ENCODE peak calls at places on chromosomes 3 and 15, in seven cellular contexts. G, F, P, A, I, O and K are unnamed samples.
A peak's percentile ranks its signal among the peaks of the same experiment; 100 is the strongest.

GRCh38 chr3:195208183-195208582 is 62.8 kb downstream of the XXYLT1 start:
- DNase-seq in G (no peak), F (no peak), P (no peak), A (no peak), I (no peak), O (no peak), K (no peak)

GRCh38 chr3:159844383-159844730 is 144.3 kb upstream of the IL12A start:
- DNase-seq in G (no peak), F (no peak), P (no peak), A (no peak), I (no peak), O (no peak), K (no peak)

GRCh38 chr15:85335193-85335939 is 45.0 kb upstream of the AKAP13 start:
- DNase-seq in G (no peak), F (no peak), P (no peak), A (no peak), I (no peak), O (no peak), K (no peak)

GRCh38 chr3:57179580-57180410 is 14.6 kb upstream of the IL17RD start:
- DNase-seq in G (no peak), F (peak; percentile 45), P (no peak), A (no peak), I (no peak), O (no peak), K (no peak)

GRCh38 chr3:170632780-170633179 is 46.9 kb upstream of the SLC7A14 start:
- DNase-seq in G (peak; percentile 21), F (peak; percentile 45), P (no peak), A (no peak), I (no peak), O (no peak), K (no peak)

GRCh38 chr3:21417991-21418390 is 333.0 kb downstream of the ZNF385D start:
- DNase-seq in G (no peak), F (peak; percentile 43), P (no peak), A (no peak), I (no peak), O (no peak), K (no peak)

GRCh38 chr15:43370310-43370974 is 401 bp downstream of the ZSCAN29 start:
- DNase-seq in G (no peak), F (peak; percentile 36), P (no peak), A (peak; percentile 11), I (no peak), O (peak; percentile 48), K (no peak)

GRCh38 chr3:158727499-158728377 is 4.5 kb downstream of the RARRES1 start:
- DNase-seq in G (peak; percentile 50), F (peak; percentile 81), P (peak; percentile 42), A (peak; percentile 70), I (peak; percentile 80), O (peak; percentile 76), K (peak; percentile 28)

GRCh38 chr3:73577704-73578103 is 47.0 kb downstream of the PDZRN3 start:
- DNase-seq in G (no peak), F (no peak), P (no peak), A (no peak), I (no peak), O (no peak), K (no peak)

GRCh38 chr15:79004336-79004735 is 59.5 kb upstream of the CTSH start:
- DNase-seq in G (no peak), F (peak; percentile 60), P (peak; percentile 48), A (peak; percentile 31), I (no peak), O (peak; percentile 46), K (no peak)

GRCh38 chr15:20340931-20341661 is 200.5 kb downstream of the GOLGA6L6 start:
- DNase-seq in G (no peak), F (no peak), P (no peak), A (peak; percentile 48), I (no peak), O (peak; percentile 42), K (peak; percentile 74)

GRCh38 chr15:99703603-99704443 is 29.4 kb downstream of the LYSMD4 start:
- DNase-seq in G (peak; percentile 23), F (peak; percentile 92), P (peak; percentile 61), A (peak; percentile 54), I (peak; percentile 62), O (peak; percentile 46), K (no peak)

GRCh38 chr3:113560845-113561623 is 28.7 kb downstream of the SIDT1 start:
- DNase-seq in G (no peak), F (peak; percentile 23), P (no peak), A (no peak), I (no peak), O (no peak), K (no peak)

GRCh38 chr15:91491131-91491950 is 362.2 kb upstream of the SLCO3A1 start:
- DNase-seq in G (no peak), F (peak; percentile 20), P (no peak), A (no peak), I (no peak), O (no peak), K (no peak)

GRCh38 chr3:28053759-28054158 is 187.7 kb upstream of the CMC1 start:
- DNase-seq in G (no peak), F (peak; percentile 83), P (peak; percentile 75), A (no peak), I (peak; percentile 20), O (no peak), K (no peak)

GRCh38 chr3:141077631-141078030 is 26.5 kb downstream of the SPSB4 start:
- DNase-seq in G (no peak), F (no peak), P (no peak), A (no peak), I (no peak), O (no peak), K (no peak)

GRCh38 chr3:37458162-37458895 is 283.9 kb upstream of the LRRFIP2 start:
- DNase-seq in G (no peak), F (peak; percentile 6), P (no peak), A (no peak), I (no peak), O (no peak), K (no peak)

GRCh38 chr15:75661041-75661778 is 13.5 kb downstream of the SNX33 start:
- DNase-seq in G (no peak), F (peak; percentile 90), P (no peak), A (no peak), I (peak; percentile 84), O (peak; percentile 88), K (no peak)

GRCh38 chr3:98994128-98994762 is 92.8 kb upstream of the DCBLD2 start:
- DNase-seq in G (no peak), F (peak; percentile 82), P (peak; percentile 52), A (peak; percentile 49), I (no peak), O (peak; percentile 24), K (no peak)

GRCh38 chr15:25179673-25180511 is 225.1 kb downstream of the SNRPN start:
- DNase-seq in G (no peak), F (no peak), P (no peak), A (no peak), I (no peak), O (peak; percentile 3), K (no peak)